ENCODE peak calls at places on chromosomes 11 and 22, in five cellular contexts. G, R, N, D and S are unnamed samples.

GRCh38 chr11:77201370-77201769 is 73.3 kb downstream of the MYO7A start:
- DNase-seq in D (no peak), G (no peak), N (no peak), R (no peak), S (no peak)

GRCh38 chr11:122524532-122524882 is 131.0 kb upstream of the UBASH3B start:
- DNase-seq in D (no peak), N (no peak), G (no peak), R (no peak), S (peak)

GRCh38 chr11:10653242-10653641 is 40.3 kb downstream of the IRAG1 start:
- DNase-seq in G (no peak), D (no peak), R (no peak), N (no peak), S (no peak)

GRCh38 chr22:33792837-33793236 is 127.4 kb downstream of the LARGE1 start:
- DNase-seq in D (no peak), R (no peak), N (no peak), G (no peak), S (no peak)

GRCh38 chr11:16772141-16772512 is 33.7 kb downstream of the C11orf58 start:
- DNase-seq in N (no peak), R (no peak), G (no peak), D (no peak), S (no peak)

GRCh38 chr22:44046485-44047141 is 22.5 kb downstream of the PARVB start:
- DNase-seq in D (no peak), R (no peak), N (peak), G (no peak), S (no peak)

GRCh38 chr11:8102965-8103364 is 22.0 kb downstream of the TUB start:
- DNase-seq in G (no peak), D (no peak), R (no peak), N (no peak), S (no peak)

GRCh38 chr11:114764563-114764962 is 86.2 kb downstream of the NXPE2 start:
- DNase-seq in N (no peak), R (no peak), D (no peak), G (no peak), S (no peak)

GRCh38 chr11:103661185-103661584 is 375.3 kb upstream of the DDI1 start:
- DNase-seq in R (no peak), D (no peak), G (no peak), N (no peak), S (no peak)

GRCh38 chr11:48005133-48005532 is 24.8 kb downstream of the PTPRJ start:
- DNase-seq in R (no peak), N (no peak), G (no peak), D (no peak), S (no peak)

GRCh38 chr11:65811764-65812475 is 21.8 kb upstream of the SNX32 start:
- DNase-seq in N (no peak), G (no peak), D (no peak), R (no peak), S (no peak)

GRCh38 chr11:46658259-46658658 is 40.9 kb downstream of the ATG13 start:
- DNase-seq in R (no peak), D (no peak), G (no peak), N (no peak), S (no peak)

GRCh38 chr22:43226368-43226979 is 39.5 kb upstream of the TTLL12 start:
- DNase-seq in N (peak), G (peak), R (no peak), D (no peak), S (peak)

GRCh38 chr22:47071812-47072641 is 309.6 kb downstream of the TBC1D22A start:
- DNase-seq in G (no peak), R (no peak), D (no peak), N (no peak), S (no peak)

GRCh38 chr22:24550028-24550901 is 4.7 kb downstream of the GUCD1 start:
- DNase-seq in R (no peak), D (no peak), N (no peak), G (peak), S (no peak)

GRCh38 chr11:55726715-55727324 is 46.4 kb upstream of the OR5D13 start:
- DNase-seq in G (no peak), N (peak), R (no peak), D (no peak), S (peak)

GRCh38 chr11:65870706-65871681 is 1.6 kb downstream of the EFEMP2 start:
- DNase-seq in G (no peak), R (no peak), N (no peak), D (no peak), S (no peak)

GRCh38 chr11:92473736-92474135 is 249.1 kb downstream of the FAT3 start:
- DNase-seq in R (no peak), N (no peak), D (no peak), G (no peak), S (no peak)

DNA sequence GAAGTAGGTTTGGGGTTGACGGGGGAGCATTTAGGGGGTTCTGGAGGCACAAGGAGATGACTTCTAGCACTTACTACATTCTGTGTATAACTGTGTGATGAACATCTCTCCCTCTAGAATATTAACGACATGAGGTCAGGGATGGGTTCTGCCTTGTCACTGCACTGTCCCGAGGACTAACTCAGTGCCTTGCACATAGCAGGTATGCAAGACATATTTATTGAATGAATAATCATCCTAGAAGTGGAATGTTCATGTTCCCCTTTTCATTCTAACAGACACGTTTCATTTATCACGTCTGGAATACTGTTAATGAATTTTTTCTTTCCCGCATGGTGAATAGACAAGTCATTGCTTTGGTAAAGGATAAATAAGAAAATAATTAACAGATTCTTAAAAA is 12.6 kb downstream of the SYT13 start:
- DNase-seq in R (no peak), N (no peak), D (no peak), G (no peak), S (no peak)
- TF ChIP-seq ZNF274 in R (no peak), N (no peak), D (no peak), G (no peak), S (no peak)

GRCh38 chr11:116787436-116787785 is 412 bp downstream of the ZPR1 start:
- DNase-seq in N (no peak), D (no peak), R (no peak), G (no peak), S (no peak)

GRCh38 chr11:116786360-116786759 is 1.5 kb downstream of the ZPR1 start:
- DNase-seq in D (no peak), N (no peak), R (no peak), G (no peak), S (no peak)

GRCh38 chr11:116786966-116787365 is 857 bp downstream of the ZPR1 start:
- DNase-seq in N (no peak), R (no peak), D (no peak), G (no peak), S (no peak)

GRCh38 chr11:116788534-116788933 is 711 bp upstream of the ZPR1 start:
- DNase-seq in R (no peak), D (no peak), N (no peak), G (no peak), S (no peak)

GRCh38 chr11:116787786-116788486 is at the start of gene ZPR1:
- DNase-seq in D (no peak), G (peak), R (peak), N (peak), S (peak)
- TF ChIP-seq POLR2AphosphoS5 in D (peak), G (peak), R (peak), N (peak), S (peak)

DNA sequence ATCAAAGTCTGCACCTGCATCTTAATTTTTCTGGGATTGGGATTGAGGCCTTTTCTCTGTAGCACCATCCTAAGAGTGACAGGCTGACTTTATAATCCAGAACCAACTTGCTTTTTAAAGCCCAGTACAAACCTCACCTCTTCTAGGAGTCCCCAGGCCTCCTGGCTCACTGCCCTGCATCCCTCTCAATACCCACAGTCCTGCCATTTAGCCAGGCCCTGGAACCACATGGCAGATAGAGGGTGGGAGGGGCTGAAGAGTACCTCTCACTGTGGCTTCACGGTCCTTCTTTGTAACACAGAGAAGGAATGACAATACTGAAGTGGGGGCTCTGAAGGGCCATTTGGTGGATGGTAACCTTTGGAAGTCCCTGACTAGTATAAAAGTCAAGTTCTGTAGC is 63.5 kb upstream of the PHOX2A start:
- DNase-seq in G (no peak), N (no peak), R (no peak), D (no peak), S (no peak)
- TF ChIP-seq ZNF274 in G (no peak), N (no peak), R (no peak), D (no peak), S (no peak)

GRCh38 chr11:62677709-62678108 is 1.2 kb downstream of the UBXN1 start:
- DNase-seq in D (no peak), N (no peak), R (no peak), G (no peak), S (no peak)

GRCh38 chr11:62678770-62679696 is at the start of gene UBXN1:
- DNase-seq in R (peak), G (peak), D (no peak), N (peak), S (peak)

GRCh38 chr11:62678433-62678769 is 472 bp downstream of the UBXN1 start:
- DNase-seq in N (no peak), G (no peak), D (no peak), R (no peak), S (no peak)

GRCh38 chr11:62682518-62682917 is 3.6 kb upstream of the UBXN1 start:
- DNase-seq in R (no peak), G (no peak), N (no peak), D (no peak), S (no peak)

GRCh38 chr11:62680825-62681240 is 2.0 kb upstream of the UBXN1 start:
- DNase-seq in G (peak), N (peak), D (no peak), R (peak), S (no peak)
- TF ChIP-seq POLR2AphosphoS5 in G (peak), N (no peak), D (no peak), R (peak), S (no peak)

DNA sequence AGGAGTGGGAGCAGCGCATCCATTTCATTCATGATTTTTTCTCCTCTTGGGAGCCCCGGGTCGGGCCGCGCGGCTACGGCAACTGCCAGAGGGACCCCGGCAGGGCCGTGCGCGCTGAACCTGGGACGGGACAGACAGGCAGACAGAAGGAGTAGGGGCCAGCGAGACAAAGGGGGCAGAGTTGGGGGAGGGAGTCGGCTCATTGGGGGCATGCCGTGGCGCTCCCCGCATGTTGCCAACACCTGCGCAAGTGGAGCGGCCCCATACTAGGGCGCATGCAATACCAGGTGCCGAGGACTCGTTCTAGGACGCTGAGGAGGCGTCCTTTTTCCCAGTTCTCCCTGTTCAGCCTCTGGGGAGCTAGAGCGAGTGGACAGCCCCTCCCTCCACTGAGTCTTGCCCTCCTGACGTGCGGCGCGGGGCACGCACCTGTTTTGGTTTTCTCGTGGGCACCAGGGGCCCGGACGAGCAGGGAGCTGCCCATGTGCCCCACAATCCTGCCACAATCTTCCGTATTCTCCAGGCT is 531 bp upstream of the PTPN5 start:
- DNase-seq in D (no peak), R (no peak), N (no peak), G (no peak), S (no peak)
- TF ChIP-seq ZNF274 in D (no peak), R (no peak), N (no peak), G (no peak), S (no peak)

DNA sequence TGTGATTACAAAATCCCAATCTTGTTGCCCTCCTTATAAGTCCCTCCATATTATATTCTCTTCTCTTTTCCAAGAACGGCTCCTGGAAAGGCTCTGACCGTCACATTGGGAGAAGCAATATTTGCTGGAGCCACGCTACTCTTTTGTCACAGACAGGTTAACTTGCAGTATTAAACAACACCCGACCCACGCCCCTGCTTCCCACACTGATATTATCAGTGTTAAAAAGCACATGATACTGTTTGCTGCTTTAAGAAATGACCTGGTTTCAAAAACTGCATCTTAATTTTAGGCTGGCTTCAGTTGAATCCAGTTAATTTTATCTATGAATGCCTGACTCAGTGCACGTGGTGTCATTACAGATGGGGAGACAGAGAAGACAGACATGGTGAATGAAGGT is 3.1 kb downstream of the FLI1 start:
- DNase-seq in N (no peak), G (no peak), D (no peak), R (no peak), S (no peak)
- TF ChIP-seq POLR2AphosphoS5 in N (no peak), G (no peak), D (no peak), R (no peak), S (no peak)

DNA sequence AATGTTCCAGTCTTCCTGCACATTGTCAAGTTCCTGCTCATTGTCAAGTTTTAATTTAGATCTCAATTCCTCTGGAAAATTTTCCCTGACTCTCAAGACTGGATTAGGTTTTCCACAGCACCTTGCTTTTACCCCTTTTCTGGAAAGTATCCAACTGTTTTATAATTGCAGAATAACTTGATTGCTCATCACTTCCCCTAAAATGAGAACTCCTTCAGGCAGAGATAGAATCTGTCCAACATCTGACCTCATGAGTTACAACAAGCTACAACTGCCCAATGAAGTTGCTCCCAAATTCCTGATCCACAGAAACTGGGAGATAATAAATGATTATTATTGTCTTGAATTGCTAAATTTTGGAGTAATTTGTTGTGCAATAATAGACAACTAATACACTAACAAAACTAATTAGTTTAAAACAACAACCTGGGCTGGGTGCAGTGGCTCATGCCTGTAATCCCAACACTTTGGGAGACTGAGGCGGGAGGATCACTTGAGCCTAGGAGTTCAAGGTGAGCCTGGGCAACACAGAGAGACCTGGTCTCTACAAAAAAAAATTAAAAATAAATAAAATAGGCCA is 10.0 kb upstream of the CCDC83 start:
- DNase-seq in N (no peak), G (no peak), R (no peak), D (no peak), S (no peak)
- TF ChIP-seq ZNF274 in N (no peak), G (no peak), R (no peak), D (no peak), S (no peak)